ENCODE peak calls at places on chromosome 20, in seven cellular contexts. Z is D721Med, V is brain microvascular endothelial cell, D is AG09319, N is pancreas, I is cardiac fibroblast, L is mucosa of descending colon. P is an unnamed sample.

GRCh38 chr20:3119044-3119443 is 34.5 kb upstream of the AVP start:
- DNase-seq in N (no peak), V (no peak), D (no peak), L (no peak), Z (no peak), I (peak), P (no peak)

GRCh38 chr20:46523108-46523507 is 9.7 kb upstream of the ZNF334 start:
- DNase-seq in Z (no peak), D (no peak), V (no peak), I (no peak), L (no peak), N (no peak), P (no peak)

GRCh38 chr20:5495939-5496338 is 179.2 kb upstream of the PROKR2 start:
- DNase-seq in D (no peak), I (no peak), Z (no peak), V (no peak), L (no peak), N (no peak), P (no peak)

GRCh38 chr20:23638309-23638708 is 554 bp upstream of the CST3 start:
- DNase-seq in I (no peak), N (no peak), L (no peak), Z (no peak), D (no peak), V (no peak), P (no peak)

GRCh38 chr20:35490736-35491181 is 35.4 kb downstream of the CEP250 start:
- DNase-seq in V (no peak), D (no peak), L (peak), N (no peak), Z (no peak), I (no peak), P (peak)

GRCh38 chr20:3171391-3172125 is 1.8 kb downstream of the LZTS3 start:
- DNase-seq in D (no peak), V (no peak), Z (no peak), I (no peak), L (no peak), N (no peak), P (peak)

GRCh38 chr20:39850821-39851330 is 838.2 kb downstream of the MAFB start:
- DNase-seq in N (no peak), I (no peak), V (no peak), Z (no peak), L (no peak), D (no peak), P (no peak)

GRCh38 chr20:46951840-46952497 is 57.3 kb downstream of the EYA2 start:
- DNase-seq in V (no peak), I (no peak), Z (no peak), N (no peak), D (no peak), L (no peak), P (no peak)

GRCh38 chr20:10962937-10963336 is 289.1 kb upstream of the JAG1 start:
- DNase-seq in L (no peak), V (no peak), I (no peak), N (no peak), D (no peak), Z (no peak), P (no peak)

GRCh38 chr20:48153523-48153922 is 368.2 kb upstream of the SULF2 start:
- DNase-seq in D (no peak), V (no peak), L (no peak), I (peak), N (no peak), Z (no peak), P (no peak)

GRCh38 chr20:43983359-43983758 is 68.7 kb downstream of the TOX2 start:
- DNase-seq in I (no peak), L (peak), V (no peak), Z (no peak), D (no peak), N (no peak), P (no peak)
- TF ChIP-seq CTCF in I (peak), L (no peak), V (peak), Z (no peak), D (peak), N (no peak), P (peak)

GRCh38 chr20:62027698-62028321 is 37.9 kb downstream of the TAF4 start:
- DNase-seq in I (no peak), D (no peak), V (no peak), Z (no peak), L (no peak), N (no peak), P (no peak)

GRCh38 chr20:62026564-62026856 is 39.2 kb downstream of the TAF4 start:
- DNase-seq in L (no peak), N (no peak), V (no peak), Z (no peak), D (no peak), I (no peak), P (no peak)

GRCh38 chr20:62027116-62027515 is 38.6 kb downstream of the TAF4 start:
- DNase-seq in N (no peak), L (no peak), Z (no peak), V (no peak), D (no peak), I (no peak), P (no peak)

GRCh38 chr20:62025394-62025793 is 40.3 kb downstream of the TAF4 start:
- DNase-seq in Z (no peak), I (no peak), L (no peak), V (no peak), N (no peak), D (no peak), P (no peak)

DNA sequence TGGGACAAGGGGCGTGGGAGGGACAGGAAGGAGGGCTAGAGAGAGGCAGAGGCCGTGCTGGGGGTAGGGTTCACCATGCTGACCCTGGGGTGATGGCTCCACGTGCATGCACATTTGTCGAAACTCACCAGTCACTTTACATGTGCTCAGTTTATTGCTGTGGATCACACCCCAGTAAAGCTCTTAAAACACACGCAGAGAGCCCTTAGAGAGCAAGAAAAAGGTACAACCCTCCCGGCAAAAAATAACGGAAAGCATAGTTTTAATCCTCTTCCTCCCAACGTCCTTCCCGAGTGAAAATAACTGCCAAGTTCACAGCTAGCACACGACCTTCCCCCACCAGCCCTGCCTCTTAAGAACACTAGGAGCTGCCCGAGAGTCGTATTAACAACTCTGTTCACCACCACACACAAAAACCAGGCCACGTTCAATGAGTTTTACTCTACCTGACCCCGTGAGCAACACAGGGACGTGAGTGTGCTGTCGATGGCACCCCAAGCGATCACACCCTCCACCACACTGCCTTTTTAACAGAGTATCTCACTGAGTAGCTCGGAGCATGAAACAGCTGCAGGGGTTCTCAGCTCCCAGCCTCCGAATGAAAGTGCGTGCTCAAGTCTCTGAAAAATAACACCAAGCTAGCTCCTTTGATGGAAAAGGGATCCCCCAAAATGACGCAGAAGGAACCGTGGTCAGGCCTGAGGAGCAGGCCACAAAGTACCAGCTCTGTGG is 39.7 kb downstream of the TAF4 start:
- DNase-seq in L (no peak), Z (no peak), V (peak), I (peak), N (peak), D (no peak), P (no peak)
- TF ChIP-seq CTCF in L (no peak), Z (peak), V (peak), I (peak), N (peak), D (peak), P (peak)

DNA sequence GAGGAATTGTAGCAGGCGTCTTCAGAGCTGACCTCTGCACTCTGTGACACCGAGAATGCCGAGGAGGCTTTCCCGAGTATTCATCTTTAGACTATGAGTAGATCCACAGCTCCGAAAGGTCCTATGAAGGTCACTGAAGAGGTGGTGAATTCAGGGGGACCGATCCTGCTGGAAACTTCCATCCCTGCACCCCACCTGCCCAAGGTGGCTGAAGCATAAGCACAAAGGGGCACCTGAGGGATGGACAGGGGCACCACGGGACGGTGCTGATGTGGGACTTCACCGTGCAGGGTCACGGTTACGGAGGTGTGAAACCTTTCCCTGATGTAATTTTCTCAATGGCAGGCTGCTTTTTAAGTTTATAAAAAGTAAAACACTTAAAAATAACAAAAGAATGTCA is 24.4 kb downstream of the DIDO1 start:
- DNase-seq in V (no peak), I (no peak), Z (no peak), D (no peak), L (peak), N (no peak), P (no peak)
- TF ChIP-seq CTCF in V (no peak), I (no peak), Z (no peak), D (no peak), L (no peak), N (no peak), P (no peak)

GRCh38 chr20:37662261-37662660 is 31.6 kb upstream of the CTNNBL1 start:
- DNase-seq in I (no peak), N (no peak), L (no peak), V (no peak), Z (no peak), D (no peak), P (no peak)
- TF ChIP-seq CTCF in I (no peak), N (no peak), L (no peak), V (no peak), Z (no peak), D (no peak), P (no peak)

GRCh38 chr20:50224553-50225255 is 34.1 kb downstream of the CEBPB start:
- DNase-seq in N (no peak), L (peak), I (peak), V (peak), Z (no peak), D (peak), P (no peak)
- TF ChIP-seq CTCF in N (no peak), L (no peak), I (peak), V (peak), Z (no peak), D (peak), P (no peak)

GRCh38 chr20:25198663-25199363 is 3.3 kb downstream of the ENTPD6 start:
- DNase-seq in Z (no peak), D (no peak), L (no peak), I (no peak), N (no peak), V (no peak), P (no peak)

GRCh38 chr20:25197870-25198190 is 2.3 kb downstream of the ENTPD6 start:
- DNase-seq in V (no peak), L (no peak), Z (no peak), N (no peak), I (no peak), D (no peak), P (peak)

GRCh38 chr20:25195962-25196700 is 619 bp downstream of the ENTPD6 start:
- DNase-seq in Z (no peak), L (peak), V (peak), N (peak), I (peak), D (no peak), P (no peak)

GRCh38 chr20:25196701-25197120 is 1.2 kb downstream of the ENTPD6 start:
- DNase-seq in Z (no peak), V (no peak), N (no peak), L (no peak), I (no peak), D (no peak), P (peak)

DNA sequence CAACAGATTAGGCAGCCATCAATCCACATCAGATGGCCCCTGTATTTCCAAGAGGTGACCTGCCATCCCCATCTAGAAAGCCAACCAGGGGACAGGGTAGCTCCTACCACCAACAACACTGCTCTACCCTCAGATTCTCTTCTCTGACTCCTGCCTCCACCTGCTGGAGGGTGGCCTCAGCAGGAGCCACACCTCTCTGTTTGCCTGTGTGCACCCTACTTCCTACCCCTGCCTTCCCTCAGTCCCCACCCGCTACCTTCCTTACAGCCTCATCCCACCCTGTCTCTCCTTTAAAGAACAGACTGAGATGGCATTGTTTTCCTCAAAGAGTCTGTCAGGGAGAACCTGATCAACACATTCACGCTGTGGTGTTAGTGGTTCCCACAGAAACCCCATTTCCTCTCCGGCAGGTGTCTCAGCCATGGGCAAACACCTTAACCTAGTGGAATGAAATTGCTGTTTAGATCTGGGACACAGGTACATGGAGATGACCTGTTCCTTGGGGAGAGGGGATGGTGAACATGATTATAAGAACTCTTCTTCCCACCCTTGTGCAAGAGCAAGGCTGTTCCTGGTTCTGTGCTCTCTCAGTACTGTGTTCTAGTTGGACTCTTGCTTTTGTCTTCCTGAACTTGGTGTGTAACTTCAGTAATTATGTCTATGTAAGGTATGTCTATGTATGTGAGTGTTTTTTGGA is 1.8 kb downstream of the ENTPD6 start:
- DNase-seq in L (peak), N (peak), Z (no peak), V (no peak), I (no peak), D (no peak), P (peak)
- TF ChIP-seq CTCF in L (no peak), N (no peak), Z (no peak), V (no peak), I (no peak), D (no peak), P (no peak)

GRCh38 chr20:61441537-61441936 is 189.5 kb downstream of the CDH4 start:
- DNase-seq in N (no peak), D (no peak), V (no peak), Z (no peak), L (no peak), I (no peak), P (no peak)
- TF ChIP-seq CTCF in N (no peak), D (no peak), V (no peak), Z (no peak), L (no peak), I (no peak), P (no peak)